ENCODE peak calls at places on chromosome 6, in six cellular contexts. C is IMR-90, V is SK-N-SH, W is GM03348, K is tibial artery, T is GF-D8. B is an unnamed sample.

GRCh38 chr6:14711056-14711703 is 534.7 kb upstream of the JARID2 start:
- DNase-seq in C (peak; percentile 98), V (peak; percentile 25), W (peak; percentile 65), K (no peak), T (peak; percentile 82), B (no peak)

GRCh38 chr6:85240787-85241186 is 209.1 kb upstream of the NT5E start:
- DNase-seq in C (no peak), V (no peak), W (peak; percentile 11), K (no peak), T (no peak), B (no peak)

GRCh38 chr6:219019-219570 is 73.2 kb upstream of the DUSP22 start:
- DNase-seq in C (no peak), V (no peak), W (no peak), K (no peak), T (no peak), B (no peak)

GRCh38 chr6:35181313-35181932 is 32.3 kb upstream of the SCUBE3 start:
- DNase-seq in C (peak; percentile 64), V (no peak), W (peak; percentile 44), K (peak; percentile 68), T (no peak), B (no peak)

GRCh38 chr6:158852312-158853071 is 33.3 kb upstream of the EZR start:
- DNase-seq in C (no peak), V (no peak), W (no peak), K (no peak), T (no peak), B (no peak)

GRCh38 chr6:85354761-85355618 is 94.9 kb upstream of the NT5E start:
- DNase-seq in C (peak; percentile 72), V (peak; percentile 56), W (peak; percentile 74), K (peak; percentile 77), T (no peak), B (peak; percentile 92)

GRCh38 chr6:53822355-53823115 is 27.7 kb downstream of the LRRC1 start:
- DNase-seq in C (peak; percentile 31), V (no peak), W (no peak), K (no peak), T (no peak), B (no peak)

GRCh38 chr6:33740794-33741193 is 5.9 kb downstream of the IP6K3 start:
- DNase-seq in C (no peak), V (no peak), W (no peak), K (no peak), T (no peak), B (no peak)

GRCh38 chr6:74182992-74183391 is 487.0 kb downstream of the CD109 start:
- DNase-seq in C (peak; percentile 12), V (no peak), W (peak; percentile 28), K (no peak), T (no peak), B (no peak)

GRCh38 chr6:96234476-96234875 is 218.7 kb downstream of the FUT9 start:
- DNase-seq in C (no peak), V (no peak), W (no peak), K (no peak), T (no peak), B (no peak)

GRCh38 chr6:149028767-149029405 is 282.1 kb downstream of the UST start:
- DNase-seq in C (peak; percentile 95), V (peak; percentile 67), W (peak; percentile 63), K (peak; percentile 34), T (peak; percentile 47), B (no peak)

GRCh38 chr6:108492131-108492766 is 68.5 kb upstream of the FOXO3 start:
- DNase-seq in C (peak; percentile 54), V (peak; percentile 39), W (peak; percentile 72), K (no peak), T (peak; percentile 43), B (no peak)

GRCh38 chr6:107704377-107705013 is 119.6 kb downstream of the SCML4 start:
- DNase-seq in C (peak; percentile 68), V (peak; percentile 69), W (peak; percentile 58), K (no peak), T (no peak), B (no peak)

GRCh38 chr6:89974776-89975175 is 80.5 kb downstream of the GJA10 start:
- DNase-seq in C (no peak), V (no peak), W (no peak), K (no peak), T (no peak), B (no peak)

GRCh38 chr6:79810878-79811277 is 136.5 kb downstream of the ELOVL4 start:
- DNase-seq in C (no peak), V (peak; percentile 46), W (no peak), K (no peak), T (no peak), B (no peak)